ENCODE peak calls at places on chromosome 7, in six cellular contexts. E is neuronal stem cell, V is mesenchymal stem cell, M is IMR-90, W is H1, L is trophoblast cell. D is an unnamed sample.

GRCh38 chr7:81150951-81151361 is 232.1 kb upstream of the SEMA3C start:
- DNase-seq in E (no peak), V (peak), M (peak), W (no peak), L (no peak), D (peak)

GRCh38 chr7:25035274-25035673 is 55.3 kb upstream of the OSBPL3 start:
- DNase-seq in E (no peak), V (no peak), M (no peak), W (no peak), L (no peak), D (no peak)

GRCh38 chr7:84204655-84205054 is 10.1 kb upstream of the SEMA3A start:
- DNase-seq in E (no peak), V (peak), M (peak), W (no peak), L (peak), D (no peak)

GRCh38 chr7:75985518-75986146 is 8.8 kb downstream of the TMEM120A start:
- DNase-seq in E (no peak), V (no peak), M (no peak), W (no peak), L (no peak), D (no peak)

GRCh38 chr7:151795168-151795754 is 81.7 kb downstream of the PRKAG2 start:
- DNase-seq in E (no peak), V (no peak), M (no peak), W (no peak), L (peak), D (no peak)

GRCh38 chr7:23438171-23438570 is 32.1 kb downstream of the IGF2BP3 start:
- DNase-seq in E (no peak), V (no peak), M (no peak), W (no peak), L (no peak), D (peak)

GRCh38 chr7:33888206-33888605 is 17.1 kb upstream of the BMPER start:
- DNase-seq in E (no peak), V (peak), M (no peak), W (no peak), L (peak), D (peak)

GRCh38 chr7:88314092-88314491 is 7.4 kb upstream of the STEAP4 start:
- DNase-seq in E (no peak), V (no peak), M (no peak), W (no peak), L (no peak), D (no peak)

GRCh38 chr7:30246392-30246791 is 38.0 kb upstream of the ZNRF2 start:
- DNase-seq in E (no peak), V (no peak), M (no peak), W (no peak), L (no peak), D (no peak)

GRCh38 chr7:100693312-100694195 is 496 bp downstream of the GIGYF1 start:
- DNase-seq in E (no peak), V (no peak), M (no peak), W (no peak), L (no peak), D (no peak)

GRCh38 chr7:94382746-94383145 is 11.9 kb upstream of the COL1A2 start:
- DNase-seq in E (no peak), V (no peak), M (no peak), W (no peak), L (no peak), D (no peak)

GRCh38 chr7:22861576-22861975 is 38.9 kb upstream of the TOMM7 start:
- DNase-seq in E (no peak), V (no peak), M (no peak), W (no peak), L (no peak), D (no peak)

GRCh38 chr7:55964802-55965470 is 551 bp downstream of the NIPSNAP2 start:
- DNase-seq in E (peak), V (peak), M (peak), W (no peak), L (peak), D (peak)

GRCh38 chr7:115679976-115680375 is 350.6 kb downstream of the TFEC start:
- DNase-seq in E (peak), V (peak), M (peak), W (no peak), L (peak), D (peak)

GRCh38 chr7:106744507-106745180 is 83.7 kb upstream of the CCDC71L start:
- DNase-seq in E (peak), V (no peak), M (no peak), W (no peak), L (no peak), D (peak)

GRCh38 chr7:114416089-114416990 is 1.7 kb downstream of the FOXP2 start:
- DNase-seq in E (no peak), V (peak), M (peak), W (no peak), L (no peak), D (no peak)

GRCh38 chr7:81161459-81162075 is 242.7 kb upstream of the SEMA3C start:
- DNase-seq in E (no peak), V (peak), M (peak), W (no peak), L (peak), D (peak)

GRCh38 chr7:131507592-131508331 is 48.7 kb downstream of the PODXL start:
- DNase-seq in E (peak), V (peak), M (peak), W (no peak), L (peak), D (peak)

GRCh38 chr7:29304756-29305155 is 110.2 kb downstream of the CHN2 start:
- DNase-seq in E (no peak), V (no peak), M (no peak), W (no peak), L (peak), D (peak)

GRCh38 chr7:50724526-50725520 is 57.9 kb downstream of the GRB10 start:
- DNase-seq in E (no peak), V (peak), M (no peak), W (no peak), L (no peak), D (peak)

GRCh38 chr7:74134117-74134539 is 40.0 kb upstream of the EIF4H start:
- DNase-seq in E (no peak), V (peak), M (no peak), W (no peak), L (peak), D (no peak)

GRCh38 chr7:123819001-123819400 is 26.0 kb upstream of the HYAL4 start:
- DNase-seq in E (no peak), V (no peak), M (no peak), W (no peak), L (peak), D (peak)

GRCh38 chr7:98375664-98376063 is 25.2 kb downstream of the BAIAP2L1 start:
- DNase-seq in E (no peak), V (no peak), M (no peak), W (no peak), L (no peak), D (no peak)

GRCh38 chr7:82562716-82563404 is 119.3 kb upstream of the CACNA2D1 start:
- DNase-seq in E (no peak), V (peak), M (peak), W (no peak), L (no peak), D (peak)

GRCh38 chr7:46156039-46156438 is 235.0 kb upstream of the IGFBP3 start:
- DNase-seq in E (no peak), V (no peak), M (no peak), W (no peak), L (no peak), D (no peak)

GRCh38 chr7:127252736-127253288 is at the start of gene GRM8:
- DNase-seq in E (peak), V (peak), M (peak), W (peak), L (no peak), D (peak)

GRCh38 chr7:99395616-99396327 is 12.6 kb downstream of the PDAP1 start:
- DNase-seq in E (no peak), V (no peak), M (no peak), W (no peak), L (no peak), D (peak)

GRCh38 chr7:7201583-7202374 is 19.4 kb downstream of the C1GALT1 start:
- DNase-seq in E (no peak), V (no peak), M (no peak), W (no peak), L (peak), D (peak)

GRCh38 chr7:128035712-128036111 is 4.5 kb upstream of the LRRC4 start:
- DNase-seq in E (no peak), V (no peak), M (no peak), W (no peak), L (no peak), D (peak)

GRCh38 chr7:149815661-149816266 is 22.4 kb upstream of the ZNF862 start:
- DNase-seq in E (no peak), V (no peak), M (no peak), W (no peak), L (no peak), D (no peak)

GRCh38 chr7:118169146-118169545 is 14.8 kb upstream of the LSM8 start:
- DNase-seq in E (no peak), V (peak), M (peak), W (no peak), L (no peak), D (no peak)

GRCh38 chr7:75798770-75799169 is 14.8 kb downstream of the CCL24 start:
- DNase-seq in E (no peak), V (no peak), M (no peak), W (no peak), L (no peak), D (no peak)

GRCh38 chr7:100384623-100385372 is 11.5 kb downstream of the PILRA start:
- DNase-seq in E (no peak), V (no peak), M (no peak), W (no peak), L (no peak), D (no peak)

GRCh38 chr7:87497482-87497881 is 22.0 kb upstream of the ABCB4 start:
- DNase-seq in E (no peak), V (no peak), M (no peak), W (no peak), L (no peak), D (no peak)

DNA sequence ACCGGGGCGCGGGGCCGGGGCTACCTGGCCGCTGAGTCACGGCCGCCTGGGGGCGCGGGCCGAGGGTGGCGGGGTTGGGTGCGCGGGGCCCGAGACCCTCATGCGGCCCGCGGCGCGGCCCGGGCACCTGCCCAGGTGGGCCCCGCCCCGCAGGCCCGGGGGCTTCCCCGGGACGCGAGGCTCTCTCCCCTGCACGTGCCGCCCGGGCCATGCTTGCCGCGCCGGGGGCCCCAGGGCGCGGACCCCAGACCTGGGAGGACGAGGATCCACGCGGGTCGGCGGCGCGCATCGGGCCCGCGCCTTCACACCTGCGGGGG is 402 bp downstream of the MAFK start:
- DNase-seq in E (no peak), V (no peak), M (no peak), W (no peak), L (no peak), D (no peak)
- H3K4me3 ChIP-seq in E (peak), V (peak), M (peak), W (peak), L (peak), D (peak)

GRCh38 chr7:141161959-141162547 is 88.2 kb downstream of the TMEM178B start:
- DNase-seq in E (no peak), V (no peak), M (no peak), W (no peak), L (no peak), D (no peak)
- H3K23ac ChIP-seq in E (no peak), V (no peak), M (no peak), W (no peak), L (no peak), D (no peak)

DNA sequence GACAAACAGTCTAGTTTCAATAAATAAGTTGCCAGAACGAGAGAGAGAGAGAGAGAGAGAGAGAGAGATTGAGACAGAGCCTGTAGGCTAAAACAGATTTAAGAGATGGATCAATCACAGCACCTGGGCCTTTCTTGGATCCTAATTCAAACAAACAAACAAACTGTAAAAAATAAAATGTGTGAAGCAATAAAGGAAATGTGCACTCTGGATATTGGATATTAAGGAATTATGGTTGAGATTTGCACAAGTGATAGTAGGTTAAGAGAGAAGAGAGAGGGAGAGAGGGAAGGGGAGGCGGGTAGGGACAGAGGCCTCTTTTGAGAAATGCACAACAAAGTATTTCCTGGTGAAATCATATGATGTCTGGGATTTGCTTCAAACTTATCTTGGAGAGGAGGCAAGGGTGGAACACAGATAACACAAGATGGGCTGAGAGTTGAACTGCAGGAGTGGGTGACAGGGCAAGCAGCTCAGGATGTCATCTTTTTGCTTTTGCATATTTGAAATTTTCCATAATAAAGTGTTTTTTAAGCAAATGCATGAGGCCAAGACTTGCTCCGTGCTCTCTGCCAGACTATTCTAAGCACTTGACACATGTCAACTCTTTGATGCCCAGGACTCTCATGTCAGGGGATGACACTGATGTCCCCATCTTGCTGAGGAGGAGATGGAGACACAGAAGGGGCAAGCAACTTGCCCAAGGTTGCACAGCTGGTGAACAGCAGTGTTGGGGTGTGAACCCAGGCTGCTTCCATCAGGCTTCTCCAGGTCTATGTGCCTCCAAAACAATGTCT is 9.2 kb upstream of the AEBP1 start:
- DNase-seq in E (no peak), V (no peak), M (no peak), W (no peak), L (no peak), D (no peak)
- H3K9ac ChIP-seq in E (peak), V (peak), M (no peak), W (no peak), L (no peak), D (no peak)

DNA sequence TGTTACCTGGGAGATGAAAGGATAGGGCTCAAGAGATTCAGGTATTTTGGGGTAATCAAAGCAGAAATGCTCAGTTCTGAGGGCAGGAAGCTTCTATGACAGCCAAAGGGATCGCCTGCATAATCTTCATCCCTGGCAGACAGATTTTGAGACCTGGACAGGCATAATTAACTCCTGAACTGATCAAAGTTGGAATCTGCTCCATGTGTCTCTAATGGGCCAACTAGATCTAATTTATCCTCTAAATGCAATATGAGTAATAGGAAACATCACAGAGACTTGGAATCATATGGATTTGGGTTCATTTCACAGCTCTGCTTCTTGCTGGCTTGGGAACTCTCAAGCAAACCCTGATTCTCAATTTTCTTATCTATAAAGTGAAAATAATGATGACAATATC is 41.2 kb upstream of the EPHB6 start:
- DNase-seq in E (no peak), V (no peak), M (no peak), W (no peak), L (no peak), D (no peak)
- H3K4me3 ChIP-seq in E (no peak), V (no peak), M (no peak), W (no peak), L (no peak), D (no peak)

DNA sequence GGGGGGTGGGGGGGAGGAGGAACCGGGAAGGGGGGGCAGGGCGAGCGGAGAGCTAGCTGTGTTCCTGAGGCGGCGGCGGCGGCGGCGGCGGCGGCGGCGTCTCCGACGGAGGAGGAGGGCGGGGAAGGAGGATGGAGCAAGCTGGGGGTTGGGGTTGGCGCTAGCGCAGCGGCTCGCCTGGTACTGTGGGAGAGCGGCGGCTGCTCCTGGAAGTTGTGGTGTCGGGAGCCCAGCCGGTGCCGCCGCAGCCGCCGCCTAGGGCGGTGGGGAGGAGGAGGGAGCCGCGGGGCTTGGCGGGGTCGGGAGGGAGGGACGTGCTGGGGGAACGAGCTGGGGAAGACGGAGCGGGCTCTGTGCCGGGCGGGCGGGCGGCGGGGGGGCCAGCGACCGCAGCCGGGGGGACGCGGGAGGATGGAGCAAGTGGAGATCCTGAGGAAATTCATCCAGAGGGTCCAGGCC is at the start of gene PTPN12:
- DNase-seq in E (no peak), V (no peak), M (no peak), W (no peak), L (peak), D (peak)
- H3K23ac ChIP-seq in E (peak), V (peak), M (peak), W (no peak), L (peak), D (peak)

D was measured in mesendoderm.